ENCODE peak calls at places on chromosomes 16 and 17, in four cellular contexts. One of them, this sample, is unnamed.
A peak's percentile ranks its signal among the peaks of the same experiment; 100 is the strongest.

GRCh38 chr17:29004081-29004692 is 1.6 kb downstream of the SEZ6 start:
- DNase-seq in RPMI8226: no peak
- DNase-seq in substantia nigra: no peak
- DNase-seq in RCC 7860: no peak
- DNase-seq in this sample: peak; percentile 23

GRCh38 chr17:44830359-44831269 is 527 bp upstream of the GJC1 start:
- DNase-seq in RPMI8226: no peak
- DNase-seq in substantia nigra: no peak
- DNase-seq in RCC 7860: no peak
- DNase-seq in this sample: no peak

GRCh38 chr17:76384987-76385891 is 830 bp downstream of the SPHK1 start:
- DNase-seq in RCC 7860: peak; percentile 59
- DNase-seq in substantia nigra: no peak
- DNase-seq in RPMI8226: peak; percentile 29
- DNase-seq in this sample: no peak

GRCh38 chr17:20922128-20922670 is 120.6 kb downstream of the USP22 start:
- DNase-seq in RPMI8226: no peak
- DNase-seq in substantia nigra: no peak
- DNase-seq in RCC 7860: peak; percentile 8
- DNase-seq in this sample: no peak

GRCh38 chr16:25005445-25006306 is 9.5 kb downstream of the ARHGAP17 start:
- DNase-seq in RPMI8226: no peak
- DNase-seq in substantia nigra: no peak
- DNase-seq in RCC 7860: no peak
- DNase-seq in this sample: no peak

GRCh38 chr16:51389881-51390280 is 238.8 kb upstream of the SALL1 start:
- DNase-seq in substantia nigra: no peak
- DNase-seq in RCC 7860: no peak
- DNase-seq in RPMI8226: no peak
- DNase-seq in this sample: no peak

GRCh38 chr16:53045554-53046250 is 7.0 kb downstream of the CHD9NB start:
- DNase-seq in substantia nigra: no peak
- DNase-seq in RPMI8226: no peak
- DNase-seq in RCC 7860: no peak
- DNase-seq in this sample: no peak

GRCh38 chr17:7133424-7133823 is 18.8 kb upstream of the ASGR2 start:
- DNase-seq in substantia nigra: no peak
- DNase-seq in RPMI8226: peak; percentile 32
- DNase-seq in RCC 7860: no peak
- DNase-seq in this sample: no peak